ENCODE peak calls at places on chromosome 13, in six cellular contexts. Y is body of pancreas, H is tibial nerve, C is HCT116, D is upper lobe of left lung, E is heart left ventricle. Z is an unnamed sample.

GRCh38 chr13:108615241-108615640 is 14.2 kb upstream of the MYO16 start:
- DNase-seq in D (no peak), C (no peak), H (no peak), Y (no peak), E (no peak), Z (no peak)

GRCh38 chr13:89490661-89491060 is 1819.5 kb downstream of the SLITRK5 start:
- DNase-seq in H (no peak), E (no peak), D (no peak), C (no peak), Y (no peak), Z (no peak)

GRCh38 chr13:49669735-49670309 is 21.5 kb downstream of the EBPL start:
- DNase-seq in D (no peak), C (peak), E (peak), Y (peak), H (no peak), Z (no peak)

GRCh38 chr13:62960723-62961122 is 1545.1 kb upstream of the PCDH20 start:
- DNase-seq in C (no peak), E (no peak), Y (no peak), H (no peak), D (no peak), Z (no peak)

GRCh38 chr13:50357136-50357535 is 341.9 kb downstream of the KCNRG start:
- DNase-seq in H (no peak), E (no peak), D (no peak), Y (no peak), C (no peak), Z (no peak)

GRCh38 chr13:76764429-76764828 is 121.8 kb downstream of the KCTD12 start:
- DNase-seq in Y (peak), C (no peak), D (no peak), H (peak), E (peak), Z (peak)

GRCh38 chr13:113796948-113797676 is 38.1 kb downstream of the TMEM255B start:
- DNase-seq in E (no peak), Y (no peak), D (peak), C (no peak), H (no peak), Z (no peak)

GRCh38 chr13:101624210-101624922 is 171.9 kb downstream of the ITGBL1 start:
- DNase-seq in C (no peak), Y (no peak), D (no peak), H (no peak), E (no peak), Z (no peak)

GRCh38 chr13:97566907-97567306 is 132.9 kb downstream of the RAP2A start:
- DNase-seq in E (no peak), D (no peak), C (no peak), H (no peak), Y (no peak), Z (no peak)

GRCh38 chr13:73757471-73758233 is 376.6 kb downstream of the KLF12 start:
- DNase-seq in C (no peak), E (no peak), D (no peak), H (no peak), Y (no peak), Z (no peak)

GRCh38 chr13:102769679-102770078 is 3.9 kb downstream of the TEX30 start:
- DNase-seq in Y (no peak), E (no peak), C (no peak), D (no peak), H (no peak), Z (no peak)

GRCh38 chr13:20565120-20565736 is 1.7 kb upstream of the IFT88 start:
- DNase-seq in E (no peak), C (no peak), Y (no peak), H (no peak), D (no peak), Z (no peak)

GRCh38 chr13:99040536-99041141 is 62.8 kb upstream of the DOCK9 start:
- DNase-seq in D (no peak), E (no peak), Y (no peak), H (no peak), C (no peak), Z (no peak)

GRCh38 chr13:99981115-99982020 is at the start of gene ZIC2:
- DNase-seq in Y (no peak), H (no peak), D (peak), E (no peak), C (peak), Z (no peak)

GRCh38 chr13:41054919-41055619 is 6.2 kb upstream of the WBP4 start:
- DNase-seq in Y (no peak), C (no peak), D (no peak), H (no peak), E (no peak), Z (no peak)

GRCh38 chr13:75359266-75359665 is 122.7 kb downstream of the TBC1D4 start:
- DNase-seq in E (no peak), Y (no peak), D (no peak), C (peak), H (no peak), Z (no peak)

GRCh38 chr13:106986033-106986484 is 418.1 kb upstream of the ARGLU1 start:
- DNase-seq in H (no peak), E (no peak), D (no peak), Y (no peak), C (no peak), Z (no peak)

GRCh38 chr13:19927117-19927734 is 31.3 kb upstream of the ZMYM2 start:
- DNase-seq in C (peak), E (no peak), H (no peak), Y (no peak), D (no peak), Z (no peak)

GRCh38 chr13:77492982-77493381 is 42.5 kb upstream of the SCEL start:
- DNase-seq in D (no peak), Y (peak), H (no peak), E (no peak), C (peak), Z (no peak)

GRCh38 chr13:42996584-42996983 is 4.5 kb upstream of the EPSTI1 start:
- DNase-seq in D (no peak), C (peak), Y (no peak), E (no peak), H (no peak), Z (no peak)

GRCh38 chr13:49450105-49450819 is 6.2 kb downstream of the SETDB2 start:
- DNase-seq in E (no peak), Y (no peak), D (no peak), C (no peak), H (no peak), Z (no peak)

GRCh38 chr13:25980255-25980654 is 71.6 kb downstream of the SHISA2 start:
- DNase-seq in D (no peak), Y (peak), H (no peak), E (no peak), C (peak), Z (no peak)

GRCh38 chr13:44249439-44249838 is 124.2 kb upstream of the SERP2 start:
- DNase-seq in C (no peak), H (peak), D (no peak), Y (peak), E (peak), Z (peak)

GRCh38 chr13:44068737-44069136 is 189.0 kb downstream of the LACC1 start:
- DNase-seq in C (peak), D (no peak), H (no peak), E (no peak), Y (no peak), Z (no peak)

GRCh38 chr13:87130401-87130800 is 540.8 kb upstream of the SLITRK5 start:
- DNase-seq in Y (no peak), D (no peak), C (no peak), H (no peak), E (no peak), Z (no peak)

GRCh38 chr13:51107996-51108395 is 3.1 kb downstream of the C13orf42 start:
- DNase-seq in D (no peak), E (no peak), C (no peak), H (no peak), Y (no peak), Z (no peak)

GRCh38 chr13:105442941-105443340 is 1092.5 kb downstream of the EFNB2 start:
- DNase-seq in H (no peak), Y (peak), C (peak), D (no peak), E (peak), Z (no peak)

GRCh38 chr13:53473397-53473796 is 444.8 kb downstream of the OLFM4 start:
- DNase-seq in E (no peak), H (no peak), Y (no peak), C (no peak), D (no peak), Z (no peak)

GRCh38 chr13:20156711-20157110 is 4.1 kb downstream of the GJA3 start:
- DNase-seq in Y (no peak), D (no peak), C (no peak), H (no peak), E (no peak), Z (no peak)

GRCh38 chr13:33639158-33639557 is 178.8 kb upstream of the RFC3 start:
- DNase-seq in E (no peak), C (no peak), D (no peak), Y (peak), H (no peak), Z (peak)

GRCh38 chr13:104011505-104012270 is 945.5 kb upstream of the SLC10A2 start:
- DNase-seq in D (no peak), H (no peak), C (no peak), E (no peak), Y (peak), Z (no peak)

GRCh38 chr13:77533875-77534788 is 1.4 kb upstream of the SCEL start:
- DNase-seq in H (no peak), D (no peak), Y (no peak), C (no peak), E (no peak), Z (no peak)

GRCh38 chr13:113162783-113163685 is 4.6 kb downstream of the PROZ start:
- DNase-seq in D (no peak), Y (no peak), H (no peak), E (no peak), C (no peak), Z (no peak)

GRCh38 chr13:49641810-49642291 is 13.5 kb downstream of the ARL11 start:
- DNase-seq in E (peak), D (no peak), C (no peak), Y (peak), H (peak), Z (no peak)

GRCh38 chr13:30463820-30464495 is 1.8 kb downstream of the HMGB1 start:
- DNase-seq in C (no peak), Y (peak), D (no peak), H (peak), E (peak), Z (peak)
- TF ChIP-seq POLR2A in C (no peak), Y (no peak), D (no peak), H (no peak), E (no peak), Z (peak)

GRCh38 chr13:46071590-46072249 is 19.2 kb upstream of the ZC3H13 start:
- DNase-seq in H (no peak), C (no peak), D (no peak), Y (no peak), E (no peak), Z (no peak)
- TF ChIP-seq CTCF in H (no peak), C (peak), D (no peak), Y (no peak), E (no peak), Z (no peak)

DNA sequence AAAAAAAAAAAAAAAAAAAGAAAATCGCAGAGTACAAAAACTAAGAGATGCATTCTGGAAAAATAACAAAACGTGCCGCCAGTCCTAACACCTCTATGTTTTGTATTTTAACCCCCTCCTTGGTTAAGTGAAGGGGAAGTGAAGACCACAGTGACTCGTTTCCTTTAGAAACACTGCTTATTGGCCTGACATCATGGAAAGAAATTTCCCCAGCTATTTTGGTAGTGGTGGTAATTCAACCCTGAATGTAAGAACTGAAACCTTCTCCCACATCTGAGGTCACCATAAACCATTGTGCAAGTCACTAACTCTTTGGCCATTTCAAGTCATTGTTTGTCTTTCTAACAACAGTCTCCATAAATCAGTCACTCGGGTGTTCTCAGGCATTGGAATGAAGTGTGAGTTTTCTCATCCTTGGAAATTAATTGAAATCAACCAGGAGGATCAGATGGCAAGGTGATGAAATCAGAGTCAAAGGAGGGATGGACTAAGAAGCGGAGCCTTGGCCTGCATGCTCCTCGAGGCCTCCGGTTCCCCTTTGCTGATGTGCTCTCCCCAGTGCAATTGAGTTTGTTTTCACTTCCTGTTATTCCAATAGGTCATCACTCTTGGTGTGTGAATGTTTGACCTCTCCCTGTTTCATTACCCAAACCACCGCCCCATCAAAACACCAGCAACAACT is 443.9 kb downstream of the FGF9 start:
- DNase-seq in C (no peak), H (no peak), E (no peak), Y (peak), D (no peak), Z (no peak)
- TF ChIP-seq POLR2A in C (no peak), H (no peak), E (no peak), Y (no peak), D (no peak), Z (no peak)

DNA sequence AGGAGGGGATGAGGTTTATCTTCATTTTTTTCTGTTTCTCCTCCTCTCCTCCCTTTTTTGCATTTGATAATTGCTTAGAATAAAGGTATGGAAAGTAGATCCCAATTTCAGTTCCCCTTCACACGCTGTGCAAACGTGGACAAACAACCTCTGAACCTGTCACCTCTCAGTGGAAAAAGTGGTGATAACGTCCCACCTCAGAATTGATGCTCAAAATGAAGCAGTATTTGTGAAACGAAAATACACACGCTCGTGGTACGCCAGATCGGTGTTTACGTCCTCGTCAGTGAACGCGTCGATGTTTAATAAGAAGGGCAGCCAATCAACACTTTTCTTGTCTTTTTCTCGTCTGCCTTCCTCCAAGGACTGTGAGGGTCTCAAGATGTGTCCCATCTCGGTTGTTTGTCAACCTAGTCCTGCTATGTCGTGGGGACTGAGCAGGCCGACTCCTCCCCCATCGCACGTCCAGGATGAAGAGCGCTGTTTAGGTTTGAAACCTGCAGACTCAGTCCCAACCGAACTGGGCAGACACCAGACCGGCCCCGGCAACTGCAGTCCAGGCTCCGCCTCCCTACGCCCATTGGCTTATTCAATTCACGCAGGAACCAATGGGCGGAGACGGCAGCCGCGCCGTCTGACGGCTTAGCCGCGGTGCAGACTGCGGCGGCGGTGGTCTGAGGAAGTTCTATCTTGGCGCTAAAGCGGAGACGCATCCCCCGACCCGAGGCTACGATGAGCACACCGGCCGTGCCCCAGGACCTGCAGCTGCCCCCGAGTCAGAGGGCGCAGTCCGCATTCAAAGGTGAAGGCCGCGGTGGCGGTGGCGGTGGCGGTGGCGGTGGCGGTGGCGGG is at the start of gene CKAP2:
- DNase-seq in C (peak), Y (peak), E (peak), D (peak), H (peak), Z (peak)
- TF ChIP-seq CTCF in C (no peak), Y (no peak), E (no peak), D (no peak), H (peak), Z (no peak)